ENCODE peak calls at places on chromosome 12, in six cellular contexts. D is CD4-positive, CD25-positive, alpha-beta regulatory T cell; L is putamen; E is psoas muscle; M is central memory CD8-positive, alpha-beta T cell; W is NCI-H748 treated with DMSO at 0.1 percent for 48 hours. A is an unnamed sample.

GRCh38 chr12:53495903-53496751 is 3.1 kb downstream of the MAP3K12 start:
- DNase-seq in D (no peak), L (no peak), E (no peak), M (no peak), W (no peak), A (no peak)

GRCh38 chr12:50985322-50985721 is 33.0 kb downstream of the HIGD1C start:
- DNase-seq in D (no peak), L (no peak), E (no peak), M (no peak), W (no peak), A (no peak)

GRCh38 chr12:108701779-108702435 is 29.4 kb downstream of the CORO1C start:
- DNase-seq in D (no peak), L (no peak), E (no peak), M (no peak), W (no peak), A (peak)

GRCh38 chr12:15629108-15629507 is 160.1 kb downstream of the EPS8 start:
- DNase-seq in D (no peak), L (peak), E (peak), M (no peak), W (no peak), A (no peak)

GRCh38 chr12:104458645-104459555 is 2.2 kb downstream of the CHST11 start:
- DNase-seq in D (no peak), L (peak), E (no peak), M (no peak), W (no peak), A (no peak)

GRCh38 chr12:59164991-59165718 is 244.9 kb upstream of the LRIG3 start:
- DNase-seq in D (no peak), L (peak), E (no peak), M (no peak), W (peak), A (no peak)

GRCh38 chr12:60173213-60174170 is 577.7 kb downstream of the SLC16A7 start:
- DNase-seq in D (no peak), L (no peak), E (no peak), M (no peak), W (peak), A (no peak)

GRCh38 chr12:90366286-90366685 is 588.7 kb downstream of the CCER1 start:
- DNase-seq in D (no peak), L (no peak), E (no peak), M (no peak), W (no peak), A (no peak)

GRCh38 chr12:459430-460258 is at the start of gene B4GALNT3:
- DNase-seq in D (peak), L (no peak), E (peak), M (peak), W (no peak), A (peak)

GRCh38 chr12:1500095-1500801 is 94.1 kb downstream of the FBXL14 start:
- DNase-seq in D (no peak), L (peak), E (peak), M (no peak), W (no peak), A (no peak)

GRCh38 chr12:59637657-59638150 is 41.9 kb downstream of the SLC16A7 start:
- DNase-seq in D (no peak), L (no peak), E (no peak), M (no peak), W (no peak), A (no peak)

GRCh38 chr12:88108021-88108420 is 33.9 kb downstream of the CEP290 start:
- DNase-seq in D (no peak), L (no peak), E (no peak), M (no peak), W (no peak), A (no peak)

GRCh38 chr12:13982010-13982409 is 608 bp upstream of the GRIN2B start:
- DNase-seq in D (no peak), L (no peak), E (no peak), M (no peak), W (no peak), A (no peak)

GRCh38 chr12:10027311-10028099 is 3.0 kb upstream of the CLEC9A start:
- DNase-seq in D (no peak), L (no peak), E (no peak), M (no peak), W (no peak), A (no peak)

A was measured in T-helper 2 cell treated with Interferon-gamma antibody and Interleukin-4, amounts not matched to agents 5 μg/mL and 100 μg/mL, for 36 hours.